ENCODE peak calls at places on chromosomes 13 and 19, in nine cellular contexts. L, W, I, Z, E, K, D, Y and H are unnamed samples.

GRCh38 chr13:50798923-50799322 is 44.6 kb downstream of the DLEU7 start:
- DNase-seq in L (no peak), W (peak; percentile 55), I (no peak), Z (no peak), E (no peak), K (no peak), D (no peak), Y (no peak), H (no peak)

GRCh38 chr13:100508391-100508790 is 80.2 kb downstream of the GGACT start:
- DNase-seq in L (no peak), W (no peak), I (no peak), Z (no peak), E (no peak), K (no peak), D (no peak), Y (no peak), H (no peak)

GRCh38 chr13:79803939-79804487 is 323.1 kb downstream of the NDFIP2 start:
- DNase-seq in L (no peak), W (no peak), I (no peak), Z (no peak), E (no peak), K (no peak), D (no peak), Y (peak; percentile 31), H (no peak)

GRCh38 chr19:40416918-40417713 is 3.9 kb upstream of the PRX start:
- DNase-seq in L (peak; percentile 57), W (no peak), I (peak; percentile 35), Z (no peak), E (no peak), K (no peak), D (no peak), Y (no peak), H (no peak)

GRCh38 chr19:23992348-23992747 is 77.7 kb downstream of the ZNF726 start:
- DNase-seq in L (no peak), W (no peak), I (no peak), Z (no peak), E (no peak), K (no peak), D (no peak), Y (no peak), H (no peak)

GRCh38 chr13:42396501-42396900 is 124.5 kb downstream of the AKAP11 start:
- DNase-seq in L (no peak), W (peak; percentile 38), I (peak; percentile 81), Z (no peak), E (no peak), K (no peak), D (no peak), Y (no peak), H (no peak)

GRCh38 chr19:40457048-40457447 is 8.5 kb downstream of the BLVRB start:
- DNase-seq in L (no peak), W (no peak), I (no peak), Z (no peak), E (no peak), K (no peak), D (no peak), Y (no peak), H (no peak)

GRCh38 chr13:49220035-49220855 is at the start of gene MLNR:
- DNase-seq in L (no peak), W (no peak), I (peak; percentile 56), Z (no peak), E (no peak), K (no peak), D (no peak), Y (no peak), H (peak; percentile 82)

GRCh38 chr13:112756967-112757758 is 67.3 kb downstream of the ATP11A start:
- DNase-seq in L (no peak), W (no peak), I (no peak), Z (no peak), E (no peak), K (no peak), D (peak; percentile 90), Y (peak; percentile 55), H (no peak)

GRCh38 chr19:1814391-1814790 is 2.3 kb upstream of the ATP8B3 start:
- DNase-seq in L (peak; percentile 28), W (no peak), I (no peak), Z (no peak), E (no peak), K (no peak), D (no peak), Y (no peak), H (no peak)

GRCh38 chr19:661427-662196 is 1.4 kb downstream of the RNF126 start:
- DNase-seq in L (no peak), W (peak; percentile 30), I (peak; percentile 79), Z (no peak), E (no peak), K (peak; percentile 49), D (no peak), Y (peak; percentile 71), H (no peak)

GRCh38 chr19:38319421-38320258 is at the start of gene KCNK6:
- DNase-seq in L (no peak), W (no peak), I (peak; percentile 64), Z (peak; percentile 71), E (no peak), K (peak; percentile 14), D (no peak), Y (no peak), H (no peak)

GRCh38 chr13:106176103-106176502 is 359.4 kb downstream of the EFNB2 start:
- DNase-seq in L (no peak), W (no peak), I (no peak), Z (no peak), E (no peak), K (no peak), D (no peak), Y (no peak), H (no peak)

GRCh38 chr19:37304190-37304883 is 66.6 kb upstream of the ZNF527 start:
- DNase-seq in L (peak; percentile 49), W (peak; percentile 42), I (no peak), Z (no peak), E (no peak), K (no peak), D (no peak), Y (no peak), H (no peak)